ENCODE peak calls at places on chromosomes 6 and 20, in six cellular contexts. E is sigmoid colon, L is breast epithelium, F is prostate gland, O is stomach, V is K562. P is an unnamed sample.

GRCh38 chr6:328184-328670 is 35.9 kb downstream of the DUSP22 start:
- DNase-seq in E (peak), L (peak), F (no peak), O (no peak), V (no peak), P (no peak)

GRCh38 chr6:2563635-2564034 is 187.1 kb downstream of the MYLK4 start:
- DNase-seq in E (no peak), L (no peak), F (no peak), O (no peak), V (no peak), P (no peak)

GRCh38 chr6:112163295-112164257 is 76.2 kb downstream of the FAM229B start:
- DNase-seq in E (peak), L (no peak), F (peak), O (peak), V (peak), P (no peak)

GRCh38 chr6:157996918-157997702 is 15.4 kb downstream of the SYNJ2 start:
- DNase-seq in E (no peak), L (no peak), F (no peak), O (no peak), V (peak), P (no peak)

GRCh38 chr6:114467931-114468330 is 125.1 kb upstream of the HS3ST5 start:
- DNase-seq in E (no peak), L (no peak), F (no peak), O (no peak), V (no peak), P (no peak)

GRCh38 chr20:32535316-32535952 is 49.7 kb downstream of the NOL4L start:
- DNase-seq in E (no peak), L (no peak), F (no peak), O (no peak), V (no peak), P (no peak)

GRCh38 chr6:151905072-151905471 is 97.6 kb downstream of the ESR1 start:
- DNase-seq in E (no peak), L (no peak), F (no peak), O (no peak), V (no peak), P (no peak)

GRCh38 chr6:138722425-138723371 is 50.9 kb upstream of the CCDC28A start:
- DNase-seq in E (no peak), L (no peak), F (no peak), O (no peak), V (no peak), P (no peak)

GRCh38 chr6:6760054-6760453 is 171.5 kb downstream of the LY86 start:
- DNase-seq in E (no peak), L (no peak), F (no peak), O (no peak), V (no peak), P (no peak)

GRCh38 chr6:157528931-157529653 is 148.1 kb downstream of the ZDHHC14 start:
- DNase-seq in E (no peak), L (no peak), F (no peak), O (no peak), V (peak), P (no peak)

GRCh38 chr6:2818593-2818992 is 23.1 kb downstream of the SERPINB1 start:
- DNase-seq in E (no peak), L (no peak), F (no peak), O (no peak), V (no peak), P (no peak)

GRCh38 chr6:112979830-112980229 is 632.7 kb downstream of the RFPL4B start:
- DNase-seq in E (no peak), L (no peak), F (no peak), O (no peak), V (no peak), P (no peak)

GRCh38 chr6:14732226-14732844 is 513.5 kb upstream of the JARID2 start:
- DNase-seq in E (no peak), L (no peak), F (no peak), O (no peak), V (no peak), P (no peak)

GRCh38 chr20:43583982-43584432 is 6.7 kb upstream of the IFT52 start:
- DNase-seq in E (no peak), L (no peak), F (no peak), O (peak), V (peak), P (no peak)

GRCh38 chr6:29502597-29502996 is 14.8 kb upstream of the MAS1L start:
- DNase-seq in E (no peak), L (no peak), F (no peak), O (no peak), V (no peak), P (no peak)

DNA sequence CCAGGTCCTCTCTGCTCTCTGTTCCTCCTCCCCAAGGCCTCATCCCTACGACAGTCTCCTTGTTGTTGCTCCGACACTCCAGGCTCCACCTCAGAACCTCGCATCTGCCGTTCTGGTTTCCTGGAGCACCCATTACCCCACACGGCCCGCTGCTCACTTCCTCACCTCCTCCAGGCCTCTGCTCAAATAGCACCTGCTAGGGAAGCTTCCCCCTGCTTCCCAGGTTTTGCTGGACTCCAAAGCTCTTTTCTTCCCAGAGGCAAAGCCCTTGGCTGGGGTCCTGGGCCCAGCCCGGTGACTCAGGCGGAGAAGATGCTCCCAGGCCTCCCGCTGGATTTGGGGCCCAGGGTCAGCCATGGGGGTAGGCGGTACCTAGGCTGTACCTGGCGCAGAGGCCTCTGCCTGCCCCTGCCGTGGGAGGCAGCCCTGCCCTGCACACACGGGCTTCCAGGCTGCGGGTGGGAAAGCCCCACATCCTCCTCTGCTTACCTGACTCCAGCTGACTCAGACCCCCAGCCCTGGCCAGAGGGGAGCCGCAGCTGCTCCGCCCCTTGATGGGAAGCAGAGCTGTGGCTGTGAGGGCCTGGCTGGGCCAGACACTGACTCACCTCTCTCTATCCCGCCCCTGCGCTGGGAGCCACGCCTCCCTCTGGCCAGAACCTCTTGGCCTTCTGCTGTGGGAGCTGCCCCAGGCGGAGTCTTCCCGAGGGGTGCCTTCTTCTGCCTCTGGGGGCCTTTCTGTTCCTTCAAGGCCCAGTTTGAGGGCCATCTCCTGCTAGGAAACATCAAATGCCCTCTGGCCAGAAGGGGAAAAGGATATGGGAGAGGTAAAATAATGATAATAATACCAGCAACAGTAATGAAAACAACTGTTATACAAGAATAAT is 130.5 kb downstream of the CEBPB start:
- DNase-seq in E (peak), L (peak), F (peak), O (peak), V (peak), P (no peak)
- TF ChIP-seq POLR2A in E (peak), L (peak), F (peak), O (no peak), V (peak), P (peak)

GRCh38 chr20:3929713-3930060 is 40.5 kb downstream of the PANK2 start:
- DNase-seq in E (no peak), L (no peak), F (no peak), O (no peak), V (no peak), P (no peak)
- TF ChIP-seq POLR2AphosphoS5 in E (no peak), L (no peak), F (no peak), O (no peak), V (no peak), P (no peak)

GRCh38 chr6:27133281-27134227 is 113.9 kb upstream of the PRSS16 start:
- DNase-seq in E (peak), L (peak), F (peak), O (peak), V (no peak), P (no peak)
- TF ChIP-seq POLR2A in E (no peak), L (no peak), F (peak), O (peak), V (peak), P (no peak)

GRCh38 chr20:10432079-10432478 is 1.9 kb downstream of the MKKS start:
- DNase-seq in E (no peak), L (no peak), F (no peak), O (no peak), V (no peak), P (no peak)
- TF ChIP-seq POLR2AphosphoS5 in E (no peak), L (no peak), F (no peak), O (no peak), V (no peak), P (no peak)

GRCh38 chr20:47357296-47358051 is 975 bp upstream of the ZMYND8 start:
- DNase-seq in E (peak), L (peak), F (peak), O (peak), V (peak), P (peak)

GRCh38 chr20:47355489-47356219 is 845 bp downstream of the ZMYND8 start:
- DNase-seq in E (no peak), L (no peak), F (no peak), O (no peak), V (no peak), P (no peak)

GRCh38 chr20:47356220-47356525 is 326 bp downstream of the ZMYND8 start:
- DNase-seq in E (no peak), L (no peak), F (no peak), O (no peak), V (no peak), P (no peak)

GRCh38 chr20:47358052-47358671 is 1.7 kb upstream of the ZMYND8 start:
- DNase-seq in E (no peak), L (no peak), F (no peak), O (no peak), V (no peak), P (no peak)

GRCh38 chr20:47356526-47357295 is at the start of gene ZMYND8:
- DNase-seq in E (peak), L (peak), F (peak), O (peak), V (peak), P (peak)
- TF ChIP-seq POLR2A in E (no peak), L (no peak), F (no peak), O (no peak), V (peak), P (no peak)

DNA sequence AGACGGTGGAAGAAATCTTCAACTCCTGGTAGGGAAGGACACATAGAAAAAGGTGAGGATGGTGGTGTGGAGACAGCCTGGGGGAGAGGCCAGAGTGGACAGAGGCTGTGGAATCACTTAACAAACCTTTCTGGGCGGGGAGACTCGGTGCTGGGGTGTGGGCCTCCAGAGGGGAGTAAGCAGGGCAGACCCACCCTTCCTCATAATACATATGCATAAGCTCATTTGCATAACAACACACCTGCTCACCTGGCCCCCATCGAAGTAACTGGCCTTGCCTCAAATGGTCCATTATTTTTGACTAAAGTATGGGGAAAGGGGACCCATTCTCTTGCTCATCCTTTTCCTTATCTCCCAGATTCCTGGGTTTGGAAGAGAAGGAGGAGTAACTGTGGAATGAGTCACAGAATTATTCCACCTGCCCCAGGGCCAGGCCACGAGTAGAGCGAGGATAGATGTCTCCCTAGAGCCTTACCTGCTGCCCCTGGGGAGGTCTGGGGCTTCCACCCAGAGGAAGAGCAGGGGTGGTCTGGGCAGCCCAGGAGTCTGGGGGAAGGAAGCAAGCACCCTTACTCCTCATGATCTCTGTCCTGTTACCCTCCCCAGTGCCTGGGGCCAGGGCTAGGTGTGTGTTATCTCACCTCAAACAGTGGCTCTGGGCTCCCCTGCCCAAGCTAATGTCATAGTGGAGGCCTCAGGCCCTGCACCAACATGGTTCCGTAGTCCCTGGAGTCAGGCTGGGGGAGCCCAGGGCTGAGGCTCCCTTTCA is 10.7 kb upstream of the VEGFA start:
- DNase-seq in E (peak), L (no peak), F (no peak), O (no peak), V (no peak), P (no peak)
- TF ChIP-seq POLR2AphosphoS5 in E (no peak), L (no peak), F (no peak), O (no peak), V (peak), P (no peak)